ENCODE peak calls at places on chromosomes 4 and X, in eight cellular contexts. T, Y, O, X, H, E, K and L are unnamed samples.

GRCh38 chr4:5747746-5748365 is 36.9 kb downstream of the EVC start:
- DNase-seq in T (no peak), Y (peak; percentile 58), O (no peak), X (no peak), H (no peak), E (no peak), K (no peak), L (no peak)

GRCh38 chrX:42237956-42238355 is 314.6 kb upstream of the CASK start:
- DNase-seq in T (no peak), Y (no peak), O (no peak), X (no peak), H (no peak), E (no peak), K (no peak), L (no peak)

GRCh38 chr4:147388016-147388415 is 92.9 kb upstream of the EDNRA start:
- DNase-seq in T (no peak), Y (no peak), O (no peak), X (no peak), H (no peak), E (no peak), K (no peak), L (no peak)

GRCh38 chrX:28015993-28016392 is 34.7 kb upstream of the DCAF8L1 start:
- DNase-seq in T (no peak), Y (no peak), O (no peak), X (no peak), H (no peak), E (no peak), K (no peak), L (no peak)

GRCh38 chr4:184860018-184860530 is 34.3 kb upstream of the ACSL1 start:
- DNase-seq in T (no peak), Y (no peak), O (no peak), X (no peak), H (no peak), E (no peak), K (no peak), L (no peak)

GRCh38 chr4:35521682-35522081 is 722.6 kb downstream of the ARAP2 start:
- DNase-seq in T (no peak), Y (no peak), O (no peak), X (no peak), H (no peak), E (no peak), K (no peak), L (no peak)

GRCh38 chrX:151974336-151975227 is at the start of gene GABRE:
- DNase-seq in T (no peak), Y (peak; percentile 73), O (no peak), X (no peak), H (peak; percentile 69), E (peak; percentile 18), K (peak; percentile 2), L (no peak)

GRCh38 chrX:37350034-37350365 is 836 bp downstream of the PRRG1 start:
- DNase-seq in T (no peak), Y (no peak), O (no peak), X (no peak), H (peak; percentile 5), E (no peak), K (no peak), L (no peak)

GRCh38 chrX:129808163-129808828 is 28.5 kb downstream of the SASH3 start:
- DNase-seq in T (no peak), Y (no peak), O (no peak), X (no peak), H (no peak), E (no peak), K (no peak), L (no peak)

GRCh38 chr4:24888475-24888874 is 24.4 kb downstream of the CCDC149 start:
- DNase-seq in T (no peak), Y (no peak), O (no peak), X (no peak), H (no peak), E (no peak), K (no peak), L (no peak)

GRCh38 chrX:77788050-77788449 is 2.0 kb upstream of the ATRX start:
- DNase-seq in T (peak; percentile 3), Y (no peak), O (no peak), X (peak; percentile 41), H (peak; percentile 2), E (no peak), K (no peak), L (no peak)

GRCh38 chr4:85942107-85942506 is 417.7 kb downstream of the MAPK10 start:
- DNase-seq in T (no peak), Y (no peak), O (no peak), X (no peak), H (no peak), E (no peak), K (no peak), L (no peak)

GRCh38 chrX:81316163-81316562 is 114.3 kb downstream of the SH3BGRL start:
- DNase-seq in T (no peak), Y (no peak), O (no peak), X (no peak), H (no peak), E (no peak), K (no peak), L (no peak)

GRCh38 chrX:35445912-35446311 is 352.2 kb upstream of the MAGEB16 start:
- DNase-seq in T (no peak), Y (no peak), O (no peak), X (no peak), H (no peak), E (no peak), K (no peak), L (no peak)

GRCh38 chr4:118281611-118282442 is 71.0 kb downstream of the PRSS12 start:
- DNase-seq in T (no peak), Y (no peak), O (no peak), X (no peak), H (peak; percentile 19), E (no peak), K (no peak), L (no peak)

GRCh38 chrX:13167444-13168207 is 123.2 kb upstream of the FAM9C start:
- DNase-seq in T (no peak), Y (no peak), O (no peak), X (peak; percentile 31), H (no peak), E (no peak), K (no peak), L (no peak)

GRCh38 chr4:120749445-120750151 is 172.9 kb downstream of the PRDM5 start:
- DNase-seq in T (no peak), Y (no peak), O (no peak), X (no peak), H (no peak), E (no peak), K (peak; percentile 15), L (no peak)

GRCh38 chr4:84258905-84259830 is 239.9 kb downstream of the NKX6-1 start:
- DNase-seq in T (no peak), Y (no peak), O (no peak), X (no peak), H (peak; percentile 34), E (no peak), K (no peak), L (no peak)

GRCh38 chr4:88937081-88937480 is 119.9 kb downstream of the FAM13A start:
- DNase-seq in T (no peak), Y (no peak), O (no peak), X (no peak), H (no peak), E (no peak), K (no peak), L (no peak)

GRCh38 chr4:72568959-72569718 is at the start of gene ADAMTS3:
- DNase-seq in T (no peak), Y (peak; percentile 73), O (no peak), X (no peak), H (peak; percentile 88), E (peak; percentile 71), K (peak; percentile 9), L (no peak)

GRCh38 chrX:144219035-144219434 is 335.2 kb downstream of the UBE2NL start:
- DNase-seq in T (no peak), Y (no peak), O (no peak), X (no peak), H (peak; percentile 22), E (no peak), K (no peak), L (no peak)

GRCh38 chr4:475962-476361 is 23.0 kb downstream of the ZNF721 start:
- DNase-seq in T (no peak), Y (no peak), O (no peak), X (no peak), H (no peak), E (no peak), K (no peak), L (no peak)

GRCh38 chr4:185213829-185214228 is 4.4 kb downstream of the SNX25 start:
- DNase-seq in T (no peak), Y (no peak), O (peak; percentile 49), X (no peak), H (no peak), E (no peak), K (peak; percentile 77), L (no peak)

GRCh38 chr4:8689741-8690140 is 97.2 kb downstream of the CPZ start:
- DNase-seq in T (no peak), Y (no peak), O (no peak), X (no peak), H (no peak), E (no peak), K (no peak), L (no peak)

GRCh38 chr4:72366601-72367000 is 202.4 kb downstream of the ADAMTS3 start:
- DNase-seq in T (no peak), Y (no peak), O (no peak), X (no peak), H (no peak), E (no peak), K (no peak), L (no peak)

GRCh38 chr4:155593793-155594192 is 72.9 kb upstream of the GUCY1A1 start:
- DNase-seq in T (no peak), Y (no peak), O (no peak), X (no peak), H (no peak), E (no peak), K (no peak), L (no peak)

GRCh38 chr4:180028682-180029081 is 2214.5 kb upstream of the TENM3 start:
- DNase-seq in T (no peak), Y (no peak), O (peak; percentile 22), X (no peak), H (peak; percentile 23), E (peak; percentile 58), K (no peak), L (no peak)

GRCh38 chr4:70833701-70834100 is 6.0 kb downstream of the GRSF1 start:
- DNase-seq in T (no peak), Y (no peak), O (no peak), X (no peak), H (no peak), E (no peak), K (no peak), L (no peak)

GRCh38 chrX:121755541-121755940 is 708.1 kb downstream of the GLUD2 start:
- DNase-seq in T (no peak), Y (no peak), O (no peak), X (no peak), H (no peak), E (no peak), K (no peak), L (no peak)

GRCh38 chrX:56279869-56280268 is 47.7 kb downstream of the KLF8 start:
- DNase-seq in T (no peak), Y (no peak), O (no peak), X (no peak), H (no peak), E (no peak), K (no peak), L (no peak)

GRCh38 chrX:68383540-68383939 is 49.8 kb downstream of the OPHN1 start:
- DNase-seq in T (no peak), Y (no peak), O (no peak), X (no peak), H (no peak), E (no peak), K (no peak), L (no peak)

GRCh38 chrX:151268836-151269235 is 92.5 kb downstream of the GPR50 start:
- DNase-seq in T (no peak), Y (no peak), O (no peak), X (no peak), H (no peak), E (no peak), K (no peak), L (no peak)

GRCh38 chr4:26235500-26235899 is 85.3 kb upstream of the RBPJ start:
- DNase-seq in T (no peak), Y (peak; percentile 67), O (peak; percentile 22), X (no peak), H (no peak), E (no peak), K (no peak), L (no peak)